ENCODE peak calls at places on chromosomes 6 and 20, in seven cellular contexts. One of them, this sample, is unnamed.

GRCh38 chr20:11098888-11099287 is 425.1 kb upstream of the JAG1 start:
- DNase-seq in GM12878: no peak
- DNase-seq in K562: no peak
- DNase-seq in GM23338: peak; percentile 34
- DNase-seq in HepG2: no peak
- DNase-seq in HCT116: peak; percentile 8
- DNase-seq in SK-N-SH: no peak
- DNase-seq in this sample: no peak

GRCh38 chr20:38152175-38153010 is 12.7 kb downstream of the TGM2 start:
- DNase-seq in GM12878: peak; percentile 25
- DNase-seq in K562: no peak
- DNase-seq in GM23338: peak; percentile 31
- DNase-seq in HepG2: peak; percentile 44
- DNase-seq in HCT116: no peak
- DNase-seq in SK-N-SH: peak; percentile 91
- DNase-seq in this sample: no peak

GRCh38 chr20:61373956-61374545 is 122.0 kb downstream of the CDH4 start:
- DNase-seq in GM12878: no peak
- DNase-seq in K562: no peak
- DNase-seq in GM23338: no peak
- DNase-seq in HepG2: no peak
- DNase-seq in HCT116: no peak
- DNase-seq in SK-N-SH: no peak
- DNase-seq in this sample: no peak

GRCh38 chr6:160927416-160927815 is 64.2 kb upstream of the MAP3K4 start:
- DNase-seq in GM12878: no peak
- DNase-seq in K562: no peak
- DNase-seq in GM23338: no peak
- DNase-seq in HepG2: no peak
- DNase-seq in HCT116: no peak
- DNase-seq in SK-N-SH: no peak
- DNase-seq in this sample: no peak

GRCh38 chr6:82263916-82264315 is 16.4 kb upstream of the IBTK start:
- DNase-seq in GM12878: no peak
- DNase-seq in K562: no peak
- DNase-seq in GM23338: no peak
- DNase-seq in HepG2: no peak
- DNase-seq in HCT116: no peak
- DNase-seq in SK-N-SH: no peak
- DNase-seq in this sample: no peak

GRCh38 chr6:162379762-162380409 is 347.7 kb downstream of the PRKN start:
- DNase-seq in GM12878: no peak
- DNase-seq in K562: no peak
- DNase-seq in GM23338: no peak
- DNase-seq in HepG2: no peak
- DNase-seq in HCT116: no peak
- DNase-seq in SK-N-SH: no peak
- DNase-seq in this sample: no peak

GRCh38 chr20:35820715-35821114 is 48.9 kb downstream of the PHF20 start:
- DNase-seq in GM12878: no peak
- DNase-seq in K562: no peak
- DNase-seq in GM23338: no peak
- DNase-seq in HepG2: no peak
- DNase-seq in HCT116: no peak
- DNase-seq in SK-N-SH: no peak
- DNase-seq in this sample: no peak

GRCh38 chr6:170553686-170554085 is 483 bp upstream of the TBP start:
- DNase-seq in GM12878: no peak
- DNase-seq in K562: no peak
- DNase-seq in GM23338: no peak
- DNase-seq in HepG2: no peak
- DNase-seq in HCT116: no peak
- DNase-seq in SK-N-SH: no peak
- DNase-seq in this sample: no peak

GRCh38 chr6:111711476-111711875 is 105.8 kb upstream of the TRAF3IP2 start:
- DNase-seq in GM12878: no peak
- DNase-seq in K562: no peak
- DNase-seq in GM23338: peak; percentile 38
- DNase-seq in HepG2: no peak
- DNase-seq in HCT116: no peak
- DNase-seq in SK-N-SH: peak; percentile 59
- DNase-seq in this sample: no peak

GRCh38 chr6:33678246-33678931 is 33.1 kb downstream of the UQCC2 start:
- DNase-seq in GM12878: no peak
- DNase-seq in K562: no peak
- DNase-seq in GM23338: no peak
- DNase-seq in HepG2: no peak
- DNase-seq in HCT116: no peak
- DNase-seq in SK-N-SH: no peak
- DNase-seq in this sample: no peak
- H3K4me1 ChIP-seq in GM12878: no peaks in the 10 kb centered on the region
- H3K4me1 ChIP-seq in K562: peaks cover 3% of the 10 kb centered on the region
- H3K4me1 ChIP-seq in GM23338: no peaks in the 10 kb centered on the region
- H3K4me1 ChIP-seq in HepG2: no peaks in the 10 kb centered on the region
- H3K4me1 ChIP-seq in HCT116: no peaks in the 10 kb centered on the region
- H3K4me1 ChIP-seq in SK-N-SH: no peaks in the 10 kb centered on the region
- H3K4me1 ChIP-seq in this sample: peaks cover 1% of the 10 kb centered on the region

DNA sequence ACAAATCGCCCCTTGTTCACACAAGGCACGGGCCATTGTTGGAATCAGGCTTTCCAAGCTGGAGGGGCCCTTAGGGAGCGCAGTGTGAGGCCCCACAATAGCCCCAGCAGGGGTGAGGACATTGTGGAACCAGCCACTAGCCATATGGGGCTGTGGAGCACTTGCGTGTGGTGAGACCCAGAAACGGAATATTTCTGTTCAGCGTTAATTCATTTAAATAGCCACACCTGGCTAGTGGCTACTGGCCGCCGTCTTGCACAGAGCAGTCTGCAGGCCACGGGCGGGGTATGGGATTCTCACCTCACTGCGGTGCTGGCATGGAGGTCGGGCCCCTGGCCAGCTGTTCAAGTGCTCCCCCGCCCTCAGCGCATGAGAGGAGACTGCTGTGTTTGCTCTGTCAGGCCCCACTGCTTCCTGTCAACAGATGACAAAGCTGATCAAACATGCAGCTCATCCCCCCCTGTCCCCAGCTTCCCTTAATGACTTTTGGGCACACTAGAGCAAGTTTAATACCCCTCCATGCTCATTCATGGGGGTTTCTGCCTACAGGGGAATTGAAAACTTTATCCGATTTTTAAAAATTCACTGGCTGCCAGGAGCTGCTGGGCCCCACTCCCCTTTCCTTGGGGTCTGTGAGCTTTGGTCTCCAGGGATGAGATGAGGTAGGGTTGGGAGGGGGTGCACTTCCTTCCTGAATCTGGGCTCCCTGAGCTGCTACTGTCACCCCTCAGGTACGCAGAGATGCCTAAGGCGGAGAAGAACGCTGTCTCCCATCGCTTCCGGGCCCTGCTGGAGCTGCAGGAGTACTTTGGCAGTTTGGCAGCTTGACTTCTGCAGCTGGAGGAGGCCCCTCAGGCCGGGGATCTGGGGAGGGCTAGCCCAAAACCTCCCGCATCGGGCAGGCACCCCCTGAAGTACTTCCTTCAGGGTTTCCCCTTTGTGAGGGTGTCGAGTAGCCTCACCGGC is 13.6 kb downstream of the ITPA start:
- DNase-seq in GM12878: no peak
- DNase-seq in K562: no peak
- DNase-seq in GM23338: peak; percentile 23
- DNase-seq in HepG2: peak; percentile 99
- DNase-seq in HCT116: no peak
- DNase-seq in SK-N-SH: no peak
- DNase-seq in this sample: no peak
- H3K36me3 ChIP-seq in GM12878: no peaks in the 10 kb centered on the region
- H3K36me3 ChIP-seq in K562: peaks cover 46% of the 10 kb centered on the region
- H3K36me3 ChIP-seq in GM23338: peaks cover 11% of the 10 kb centered on the region
- H3K36me3 ChIP-seq in HepG2: peaks cover 15% of the 10 kb centered on the region
- H3K36me3 ChIP-seq in HCT116: peaks cover 16% of the 10 kb centered on the region
- H3K36me3 ChIP-seq in SK-N-SH: peaks cover 12% of the 10 kb centered on the region
- H3K36me3 ChIP-seq in this sample: no peaks in the 10 kb centered on the region

DNA sequence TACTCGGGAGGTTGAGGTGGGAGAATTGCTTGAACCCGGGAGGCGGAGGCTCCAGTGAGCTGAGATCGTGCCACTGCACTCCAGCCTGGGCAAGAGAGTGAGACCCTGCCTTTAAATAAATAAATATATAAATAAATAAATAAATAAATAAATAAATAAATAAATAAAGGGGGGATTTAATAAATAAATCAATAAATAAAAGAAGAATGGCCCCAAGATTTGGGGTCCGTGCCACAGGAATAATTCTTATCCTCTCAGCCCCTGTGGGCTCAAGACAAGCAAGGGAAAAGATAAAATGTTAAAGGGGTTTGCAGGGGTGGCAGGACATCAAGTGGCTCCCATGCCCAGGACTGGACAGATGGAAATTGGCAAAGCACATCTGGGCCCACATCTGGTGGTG is 31.2 kb upstream of the MDFI start:
- DNase-seq in GM12878: no peak
- DNase-seq in K562: no peak
- DNase-seq in GM23338: no peak
- DNase-seq in HepG2: no peak
- DNase-seq in HCT116: no peak
- DNase-seq in SK-N-SH: no peak
- DNase-seq in this sample: no peak
- TF ChIP-seq REST in GM12878: no peak
- TF ChIP-seq REST in K562: no peak
- TF ChIP-seq REST in GM23338: no peak
- TF ChIP-seq REST in HepG2: no peak
- TF ChIP-seq REST in HCT116: no peak
- TF ChIP-seq REST in SK-N-SH: no peak
- TF ChIP-seq REST in this sample: no peak

GRCh38 chr6:17002123-17002522 is 99.7 kb upstream of the STMND1 start:
- DNase-seq in GM12878: no peak
- DNase-seq in K562: no peak
- DNase-seq in GM23338: no peak
- DNase-seq in HepG2: no peak
- DNase-seq in HCT116: no peak
- DNase-seq in SK-N-SH: no peak
- DNase-seq in this sample: no peak

GRCh38 chr6:17011985-17012384 is 89.9 kb upstream of the STMND1 start:
- DNase-seq in GM12878: no peak
- DNase-seq in K562: no peak
- DNase-seq in GM23338: no peak
- DNase-seq in HepG2: no peak
- DNase-seq in HCT116: no peak
- DNase-seq in SK-N-SH: no peak
- DNase-seq in this sample: no peak

GRCh38 chr6:17004269-17004668 is 97.6 kb upstream of the STMND1 start:
- DNase-seq in GM12878: no peak
- DNase-seq in K562: no peak
- DNase-seq in GM23338: no peak
- DNase-seq in HepG2: no peak
- DNase-seq in HCT116: no peak
- DNase-seq in SK-N-SH: no peak
- DNase-seq in this sample: no peak

GRCh38 chr6:17012421-17013225 is 89.2 kb upstream of the STMND1 start:
- DNase-seq in GM12878: no peak
- DNase-seq in K562: no peak
- DNase-seq in GM23338: peak; percentile 77
- DNase-seq in HepG2: no peak
- DNase-seq in HCT116: no peak
- DNase-seq in SK-N-SH: peak; percentile 45
- DNase-seq in this sample: no peak

GRCh38 chr6:17007749-17008148 is 94.1 kb upstream of the STMND1 start:
- DNase-seq in GM12878: no peak
- DNase-seq in K562: no peak
- DNase-seq in GM23338: no peak
- DNase-seq in HepG2: no peak
- DNase-seq in HCT116: no peak
- DNase-seq in SK-N-SH: no peak
- DNase-seq in this sample: no peak
- H3K4me1 ChIP-seq in GM12878: no peaks in the 10 kb centered on the region
- H3K4me1 ChIP-seq in K562: no peaks in the 10 kb centered on the region
- H3K4me1 ChIP-seq in GM23338: no peaks in the 10 kb centered on the region
- H3K4me1 ChIP-seq in HepG2: no peaks in the 10 kb centered on the region
- H3K4me1 ChIP-seq in HCT116: no peaks in the 10 kb centered on the region
- H3K4me1 ChIP-seq in SK-N-SH: peaks cover 4% of the 10 kb centered on the region
- H3K4me1 ChIP-seq in this sample: no peaks in the 10 kb centered on the region

GRCh38 chr6:67883500-67884366 is 751.3 kb upstream of the ADGRB3 start:
- DNase-seq in GM12878: no peak
- DNase-seq in K562: no peak
- DNase-seq in GM23338: no peak
- DNase-seq in HepG2: no peak
- DNase-seq in HCT116: no peak
- DNase-seq in SK-N-SH: no peak
- DNase-seq in this sample: no peak
- H3K36me3 ChIP-seq in GM12878: no peaks in the 10 kb centered on the region
- H3K36me3 ChIP-seq in K562: peaks cover 76% of the 10 kb centered on the region
- H3K36me3 ChIP-seq in GM23338: peaks cover 4% of the 10 kb centered on the region
- H3K36me3 ChIP-seq in HepG2: no peaks in the 10 kb centered on the region
- H3K36me3 ChIP-seq in HCT116: no peaks in the 10 kb centered on the region
- H3K36me3 ChIP-seq in SK-N-SH: no peaks in the 10 kb centered on the region
- H3K36me3 ChIP-seq in this sample: no peaks in the 10 kb centered on the region

DNA sequence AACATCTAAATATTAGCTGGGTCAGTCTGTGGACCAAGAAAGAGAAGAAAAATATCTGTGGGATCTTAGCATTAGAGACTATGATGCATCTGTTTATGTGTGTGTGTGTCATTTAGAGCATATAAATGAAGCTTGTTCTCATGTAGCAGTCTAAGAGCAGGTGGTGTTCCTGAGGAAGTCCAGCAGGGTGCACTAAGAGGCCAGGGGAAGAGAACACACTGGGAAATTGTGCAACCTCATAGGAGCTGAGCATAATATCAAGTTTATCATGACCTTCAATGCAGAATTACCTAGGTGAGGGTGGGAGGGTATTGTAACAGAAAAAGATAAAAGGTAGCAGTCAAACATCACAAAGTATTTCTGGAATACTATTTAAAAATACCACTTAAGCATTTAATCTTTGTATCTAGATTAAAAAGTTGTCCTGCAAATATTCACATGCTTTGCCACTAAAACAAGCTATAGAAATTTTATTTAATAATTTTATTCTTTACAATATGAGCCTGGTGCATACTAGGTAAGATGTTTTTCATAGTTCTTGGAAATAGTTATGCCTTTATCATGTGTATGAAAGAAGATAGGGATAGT is 80.5 kb downstream of the SMPDL3A start:
- DNase-seq in GM12878: no peak
- DNase-seq in K562: peak; percentile 29
- DNase-seq in GM23338: peak; percentile 71
- DNase-seq in HepG2: peak; percentile 53
- DNase-seq in HCT116: peak; percentile 43
- DNase-seq in SK-N-SH: peak; percentile 60
- DNase-seq in this sample: peak; percentile 55
- TF ChIP-seq REST in GM12878: no peak
- TF ChIP-seq REST in K562: no peak
- TF ChIP-seq REST in GM23338: no peak
- TF ChIP-seq REST in HepG2: no peak
- TF ChIP-seq REST in HCT116: no peak
- TF ChIP-seq REST in SK-N-SH: no peak
- TF ChIP-seq REST in this sample: no peak

DNA sequence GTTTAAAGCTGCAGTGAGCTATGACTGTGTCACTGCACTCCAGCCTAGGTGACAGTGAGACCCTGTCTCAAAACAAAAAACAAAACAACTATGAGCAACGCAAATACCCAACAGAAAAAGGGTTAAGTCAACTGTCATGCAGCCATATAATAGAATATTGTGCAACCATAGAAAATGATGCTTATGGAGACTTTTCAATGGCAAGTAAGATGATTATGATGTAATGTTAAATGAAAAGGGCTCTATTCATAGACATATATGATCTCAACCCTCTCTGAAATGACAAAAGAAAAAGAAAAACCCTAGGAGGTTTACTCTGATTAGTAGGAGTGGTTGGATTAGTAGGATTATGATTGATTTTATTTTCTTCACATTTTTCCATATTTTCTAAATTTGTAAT is 41.3 kb upstream of the TBC1D7 start:
- DNase-seq in GM12878: no peak
- DNase-seq in K562: no peak
- DNase-seq in GM23338: no peak
- DNase-seq in HepG2: no peak
- DNase-seq in HCT116: no peak
- DNase-seq in SK-N-SH: no peak
- DNase-seq in this sample: no peak
- H3K4me1 ChIP-seq in GM12878: peaks cover 14% of the 10 kb centered on the region
- H3K4me1 ChIP-seq in K562: peaks cover 6% of the 10 kb centered on the region
- H3K4me1 ChIP-seq in GM23338: peaks cover 10% of the 10 kb centered on the region
- H3K4me1 ChIP-seq in HepG2: peaks cover 16% of the 10 kb centered on the region
- H3K4me1 ChIP-seq in HCT116: no peaks in the 10 kb centered on the region
- H3K4me1 ChIP-seq in SK-N-SH: peaks cover 20% of the 10 kb centered on the region
- H3K4me1 ChIP-seq in this sample: no peaks in the 10 kb centered on the region

This sample was measured in Panc1.